ENCODE peak calls at places on chromosomes 12 and 14, in six cellular contexts. Q is GDM1, B is stomach, K is SIG-M5, C is NAMALWA, V is foreskin fibroblast. A is an unnamed sample.

GRCh38 chr12:46664771-46665287 is 161.0 kb downstream of the SLC38A4 start:
- DNase-seq in Q (peak), B (no peak), K (no peak), C (no peak), V (peak), A (peak)

GRCh38 chr12:115897718-115898117 is 379.8 kb downstream of the MED13L start:
- DNase-seq in Q (no peak), B (no peak), K (no peak), C (no peak), V (peak), A (no peak)

GRCh38 chr12:117039891-117040309 is 59.3 kb downstream of the TESC start:
- DNase-seq in Q (no peak), B (no peak), K (no peak), C (no peak), V (no peak), A (no peak)

GRCh38 chr14:38255673-38256357 is at the start of gene CLEC14A:
- DNase-seq in Q (no peak), B (no peak), K (no peak), C (no peak), V (no peak), A (no peak)

GRCh38 chr14:67820428-67820881 is 876 bp downstream of the RAD51B start:
- DNase-seq in Q (peak), B (no peak), K (no peak), C (no peak), V (peak), A (peak)

GRCh38 chr14:69768873-69769272 is 1.9 kb downstream of the SRSF5 start:
- DNase-seq in Q (no peak), B (no peak), K (no peak), C (no peak), V (no peak), A (no peak)

GRCh38 chr12:15583804-15584203 is 205.4 kb downstream of the EPS8 start:
- DNase-seq in Q (no peak), B (no peak), K (no peak), C (no peak), V (no peak), A (no peak)

GRCh38 chr12:114342651-114343050 is 63.3 kb downstream of the TBX5 start:
- DNase-seq in Q (no peak), B (no peak), K (no peak), C (no peak), V (peak), A (no peak)

GRCh38 chr14:102799684-102800562 is 22.7 kb downstream of the TRAF3 start:
- DNase-seq in Q (no peak), B (no peak), K (no peak), C (no peak), V (peak), A (no peak)

GRCh38 chr14:55412686-55413085 is 1.1 kb upstream of the ATG14 start:
- DNase-seq in Q (no peak), B (no peak), K (no peak), C (no peak), V (no peak), A (no peak)

A was measured in MV-4-11.